ENCODE peak calls at places on chromosomes 12 and 14, in six cellular contexts. T, Y, S, F, C and O are unnamed samples. For H3K4me1, the result is how much of the 10 kb centered on the place peaks cover.

GRCh38 chr14:71324767-71325272 is 417.6 kb downstream of the PCNX1 start:
- DNase-seq in T (peak), Y (peak), S (no peak), F (no peak), C (no peak), O (peak)

GRCh38 chr12:95942532-95943230 is at the start of gene CCDC38:
- DNase-seq in T (peak), Y (peak), S (peak), F (peak), C (peak), O (peak)

GRCh38 chr12:75850751-75851462 is 180.7 kb downstream of the PHLDA1 start:
- DNase-seq in T (no peak), Y (no peak), S (no peak), F (no peak), C (no peak), O (no peak)

GRCh38 chr12:68375701-68376469 is 43.7 kb upstream of the MDM1 start:
- DNase-seq in T (no peak), Y (no peak), S (no peak), F (no peak), C (no peak), O (no peak)

GRCh38 chr12:51904951-51905471 is 2.3 kb upstream of the ACVRL1 start:
- DNase-seq in T (no peak), Y (no peak), S (no peak), F (no peak), C (peak), O (no peak)

GRCh38 chr12:115070313-115070712 is 386.3 kb upstream of the TBX3 start:
- DNase-seq in T (no peak), Y (no peak), S (no peak), F (no peak), C (no peak), O (no peak)

GRCh38 chr12:114371250-114371649 is 34.7 kb downstream of the TBX5 start:
- DNase-seq in T (no peak), Y (no peak), S (no peak), F (no peak), C (no peak), O (no peak)

GRCh38 chr12:66066071-66066928 is 64.2 kb downstream of the LLPH start:
- DNase-seq in T (peak), Y (no peak), S (no peak), F (no peak), C (no peak), O (peak)

GRCh38 chr12:3361156-3361555 is 129.8 kb upstream of the PRMT8 start:
- DNase-seq in T (no peak), Y (no peak), S (no peak), F (no peak), C (no peak), O (no peak)

GRCh38 chr12:12138203-12139154 is 67.7 kb downstream of the BCL2L14 start:
- DNase-seq in T (no peak), Y (no peak), S (no peak), F (no peak), C (no peak), O (no peak)

DNA sequence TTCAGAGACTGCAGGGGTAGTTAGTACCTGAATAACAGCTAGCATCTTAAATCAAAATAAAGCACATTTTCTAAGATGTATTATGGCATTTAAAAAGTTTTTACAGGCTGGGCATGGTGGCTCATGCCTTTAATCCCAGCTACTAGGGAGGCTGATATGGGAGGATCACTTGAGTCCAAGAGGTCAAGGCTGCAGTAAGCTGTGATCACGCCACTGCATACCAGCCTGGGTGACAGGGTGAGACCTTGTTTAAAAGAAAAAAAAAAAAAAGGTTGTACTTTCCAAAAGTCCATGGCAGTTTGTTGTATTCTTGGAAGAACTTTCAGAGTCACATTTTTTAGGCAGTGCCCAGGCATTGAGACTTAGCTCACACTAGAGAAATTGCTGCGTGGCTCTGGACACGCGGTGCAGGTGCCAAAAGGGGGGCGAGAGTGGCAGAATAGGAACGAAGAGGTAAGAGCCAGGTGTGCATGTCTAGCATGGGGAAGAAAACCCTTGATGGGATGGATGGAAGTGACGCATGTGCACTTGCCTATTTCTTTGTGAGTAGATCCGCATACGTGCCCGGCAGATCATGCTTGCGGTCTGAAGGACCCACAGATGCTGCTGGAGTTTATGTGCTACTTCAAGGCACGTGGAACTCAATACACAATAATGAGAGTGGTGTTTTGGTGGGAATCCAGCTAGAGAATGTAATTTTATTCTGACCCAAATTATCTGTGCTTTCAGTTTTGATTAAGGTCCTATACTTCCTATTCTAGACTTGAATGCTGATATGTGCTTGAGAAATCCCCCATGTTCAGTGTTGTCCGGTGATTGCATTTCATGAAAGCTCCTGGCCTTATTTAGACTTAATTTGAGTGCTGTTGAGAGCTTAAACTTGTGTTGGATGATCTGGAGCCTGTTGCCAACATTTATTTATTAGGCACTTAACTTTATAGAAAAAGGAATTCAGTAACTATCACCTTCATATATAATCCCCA is 11.9 kb downstream of the ANKRD13A start:
- DNase-seq in T (no peak), Y (peak), S (no peak), F (no peak), C (no peak), O (no peak)
- H3K4me1 ChIP-seq in T (under half), Y (under half), S (under half), F (under half), C (under half), O (under half)

GRCh38 chr12:1650954-1651353 is 21.9 kb downstream of the WNT5B start:
- DNase-seq in T (no peak), Y (no peak), S (no peak), F (no peak), C (no peak), O (no peak)

GRCh38 chr12:1644523-1645438 is 15.8 kb downstream of the WNT5B start:
- DNase-seq in T (no peak), Y (no peak), S (peak), F (peak), C (peak), O (no peak)

GRCh38 chr12:1644113-1644512 is 15.1 kb downstream of the WNT5B start:
- DNase-seq in T (no peak), Y (no peak), S (no peak), F (no peak), C (no peak), O (no peak)

GRCh38 chr12:1645819-1646218 is 16.8 kb downstream of the WNT5B start:
- DNase-seq in T (no peak), Y (no peak), S (no peak), F (no peak), C (no peak), O (no peak)

DNA sequence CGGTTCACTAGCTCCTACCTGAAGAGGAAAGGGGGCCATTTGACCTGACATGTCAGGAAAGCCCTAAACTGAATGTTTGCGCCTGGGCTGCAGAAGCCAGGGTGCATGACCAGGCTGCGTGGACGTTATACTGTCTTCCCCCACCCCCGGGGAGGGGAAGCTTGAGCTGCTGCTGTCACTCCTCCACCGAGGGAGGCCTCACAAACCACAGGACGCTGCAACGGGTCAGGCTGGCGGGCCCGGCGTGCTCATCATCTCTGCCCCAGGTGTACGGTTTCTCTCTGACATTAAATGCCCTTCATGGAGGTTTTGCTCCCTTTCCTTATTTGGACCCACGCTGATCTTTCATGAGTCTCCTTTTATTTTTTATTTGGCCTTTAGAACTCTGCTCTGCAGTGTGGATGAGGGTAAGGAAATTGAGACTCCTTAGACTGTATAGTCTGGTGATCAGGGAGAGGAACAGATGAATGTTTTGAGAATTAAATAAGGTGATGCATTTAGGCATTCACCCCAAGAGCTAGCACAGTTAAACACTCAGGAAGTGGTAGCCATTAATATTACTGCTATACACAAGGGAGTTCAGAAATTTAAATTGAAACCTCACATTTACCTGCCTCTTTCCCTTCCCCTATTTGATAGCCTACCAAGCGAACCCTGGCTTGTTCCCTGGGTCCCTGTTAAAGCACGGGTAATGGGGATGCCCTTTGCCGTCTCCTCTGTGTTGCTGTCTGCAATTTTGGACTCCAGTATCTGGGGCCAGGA is 18.1 kb downstream of the WNT5B start:
- DNase-seq in T (no peak), Y (no peak), S (no peak), F (no peak), C (no peak), O (no peak)
- H3K4me1 ChIP-seq in T (half or more), Y (under half), S (under half), F (under half), C (under half), O (under half)

GRCh38 chr12:89372584-89373370 is 20.5 kb upstream of the DUSP6 start:
- DNase-seq in T (no peak), Y (no peak), S (no peak), F (no peak), C (no peak), O (no peak)

GRCh38 chr12:89376202-89376529 is 23.9 kb upstream of the DUSP6 start:
- DNase-seq in T (no peak), Y (no peak), S (no peak), F (no peak), C (no peak), O (no peak)

GRCh38 chr12:89370850-89371249 is 18.5 kb upstream of the DUSP6 start:
- DNase-seq in T (no peak), Y (no peak), S (no peak), F (peak), C (no peak), O (no peak)

GRCh38 chr12:89376844-89377243 is 24.5 kb upstream of the DUSP6 start:
- DNase-seq in T (no peak), Y (no peak), S (no peak), F (no peak), C (no peak), O (no peak)

DNA sequence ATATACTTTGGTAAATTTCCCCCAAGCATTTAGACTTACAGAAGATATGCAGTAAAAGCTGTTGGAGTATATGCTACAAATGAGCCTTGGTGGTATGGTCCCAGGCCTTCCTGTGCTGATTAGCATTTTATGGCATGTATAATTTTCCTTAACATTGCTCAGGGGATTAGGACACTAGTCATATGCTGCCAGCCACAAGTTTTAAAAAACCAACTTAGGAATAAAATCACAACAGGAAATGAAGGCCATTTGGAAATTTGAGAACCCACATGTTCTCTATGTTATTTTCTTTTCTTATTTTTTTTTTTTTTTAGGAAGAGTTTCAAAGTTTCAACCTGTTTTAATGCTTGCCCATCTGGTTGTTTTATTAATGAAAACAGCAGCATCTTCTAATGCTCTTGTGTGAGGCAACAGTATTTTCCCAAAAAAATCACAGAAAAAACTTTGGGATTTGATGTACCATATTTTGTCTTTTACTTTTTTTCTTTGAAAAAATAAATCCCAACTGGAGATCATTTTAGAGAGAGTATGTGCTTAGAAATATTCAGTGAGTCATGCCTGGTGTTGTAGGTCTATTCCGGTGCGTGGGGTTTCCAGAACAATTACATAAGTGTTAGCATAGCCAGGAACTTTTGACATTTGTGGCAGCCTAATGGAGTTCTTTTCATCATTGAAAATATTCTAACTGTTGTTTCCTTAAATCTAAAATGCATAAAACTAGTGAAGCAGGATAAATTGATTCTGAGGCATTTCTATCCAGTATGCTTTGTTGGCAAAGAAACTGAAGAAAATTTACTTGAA is 21.7 kb upstream of the DUSP6 start:
- DNase-seq in T (no peak), Y (no peak), S (no peak), F (peak), C (no peak), O (no peak)
- H3K4me1 ChIP-seq in T (under half), Y (under half), S (under half), F (under half), C (under half), O (under half)

DNA sequence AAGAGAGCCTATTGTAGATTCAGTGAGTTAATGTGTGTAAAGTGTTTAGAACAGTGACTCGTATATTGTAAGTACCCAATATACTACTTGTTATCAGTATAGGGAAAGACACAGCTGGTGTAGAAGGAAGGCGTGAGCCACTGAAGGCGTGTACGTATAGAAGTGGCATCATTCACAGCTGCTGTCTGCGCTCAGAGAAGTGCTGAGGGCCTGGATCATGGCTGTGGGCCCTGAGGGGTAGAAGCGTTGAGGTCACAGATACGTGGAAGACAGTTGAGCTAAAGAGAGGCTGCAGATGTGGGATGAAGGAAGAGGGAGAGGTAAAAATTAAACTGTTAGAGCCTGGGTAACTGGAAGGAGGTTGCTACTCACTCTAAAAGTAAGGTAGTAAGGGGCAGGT is 5.9 kb downstream of the C12orf75 start:
- DNase-seq in T (peak), Y (no peak), S (no peak), F (no peak), C (no peak), O (no peak)
- H3K4me1 ChIP-seq in T (under half), Y (under half), S (under half), F (under half), C (under half), O (under half)

GRCh38 chr12:120866143-120866542 is 38.0 kb downstream of the SPPL3 start:
- DNase-seq in T (no peak), Y (no peak), S (no peak), F (no peak), C (no peak), O (no peak)

GRCh38 chr12:120873231-120873630 is 30.9 kb downstream of the SPPL3 start:
- DNase-seq in T (no peak), Y (no peak), S (no peak), F (no peak), C (no peak), O (no peak)

GRCh38 chr12:120872487-120872886 is 31.7 kb downstream of the SPPL3 start:
- DNase-seq in T (no peak), Y (no peak), S (no peak), F (no peak), C (no peak), O (no peak)

GRCh38 chr12:120870415-120870814 is 33.7 kb downstream of the SPPL3 start:
- DNase-seq in T (no peak), Y (no peak), S (no peak), F (no peak), C (no peak), O (no peak)

DNA sequence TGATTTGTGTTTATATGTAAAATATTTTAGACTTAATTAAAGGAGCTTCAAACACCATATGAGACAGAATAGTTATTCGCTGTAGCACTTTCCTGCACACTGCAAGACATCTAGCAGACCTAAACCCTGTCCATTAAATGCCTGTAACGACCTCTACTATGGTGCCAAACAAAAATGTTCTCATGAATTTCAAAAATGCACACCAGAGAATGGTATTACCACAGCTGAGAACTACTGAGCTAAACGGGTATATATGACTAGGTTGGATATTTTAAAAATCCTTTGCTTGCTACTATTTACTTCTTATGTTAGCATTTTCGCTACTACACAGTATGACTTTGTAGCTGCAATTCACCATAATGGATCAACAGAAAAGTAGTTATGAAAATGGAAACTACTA is 34.8 kb downstream of the SPPL3 start:
- DNase-seq in T (no peak), Y (no peak), S (no peak), F (no peak), C (no peak), O (no peak)
- H3K4me1 ChIP-seq in T (under half), Y (under half), S (under half), F (under half), C (under half), O (under half)

GRCh38 chr12:103929909-103930786 is at the start of gene HSP90B1:
- DNase-seq in T (peak), Y (peak), S (peak), F (peak), C (peak), O (peak)

GRCh38 chr12:103930787-103931536 is 752 bp downstream of the HSP90B1 start:
- DNase-seq in T (peak), Y (no peak), S (peak), F (peak), C (peak), O (peak)

GRCh38 chr12:103936679-103937078 is 6.5 kb downstream of the HSP90B1 start:
- DNase-seq in T (no peak), Y (no peak), S (no peak), F (no peak), C (no peak), O (no peak)

GRCh38 chr12:103929051-103929908 is 930 bp upstream of the HSP90B1 start:
- DNase-seq in T (peak), Y (peak), S (peak), F (peak), C (peak), O (peak)

DNA sequence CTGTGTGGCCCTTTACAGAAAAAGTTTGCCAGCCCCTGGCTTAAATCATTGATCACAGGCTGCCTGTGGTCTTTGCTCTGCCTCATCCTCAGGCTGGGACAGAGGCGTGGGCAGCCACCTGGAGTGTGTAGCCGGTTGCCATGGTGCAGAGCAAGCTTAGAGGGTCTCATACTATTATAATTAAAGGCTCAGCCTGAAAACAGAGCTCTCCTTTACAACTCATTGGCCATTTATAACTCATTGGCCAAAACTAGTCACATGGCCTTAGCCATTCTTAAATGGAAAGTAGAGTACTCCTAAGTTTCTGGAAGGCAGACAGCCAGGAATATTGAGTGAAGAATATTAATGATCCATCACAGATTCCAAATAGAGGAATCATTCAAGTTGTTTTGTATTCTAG is 3.0 kb downstream of the HSP90B1 start:
- DNase-seq in T (no peak), Y (no peak), S (no peak), F (no peak), C (no peak), O (no peak)
- H3K4me1 ChIP-seq in T (under half), Y (under half), S (under half), F (under half), C (under half), O (under half)

GRCh38 chr14:93030761-93031160 is 85.0 kb downstream of the ITPK1 start:
- DNase-seq in T (no peak), Y (no peak), S (no peak), F (no peak), C (no peak), O (no peak)
- H3K4me1 ChIP-seq in T (under half), Y (under half), S (under half), F (under half), C (under half), O (under half)

GRCh38 chr14:80575763-80576162 is 364.5 kb upstream of the DIO2 start:
- DNase-seq in T (no peak), Y (no peak), S (no peak), F (no peak), C (no peak), O (no peak)

GRCh38 chr14:80576401-80576800 is 365.1 kb upstream of the DIO2 start:
- DNase-seq in T (no peak), Y (no peak), S (no peak), F (no peak), C (no peak), O (no peak)

GRCh38 chr14:80570930-80571298 is 359.6 kb upstream of the DIO2 start:
- DNase-seq in T (no peak), Y (no peak), S (no peak), F (no peak), C (no peak), O (no peak)

GRCh38 chr14:80567905-80568512 is 356.7 kb upstream of the DIO2 start:
- DNase-seq in T (no peak), Y (no peak), S (no peak), F (no peak), C (no peak), O (no peak)

DNA sequence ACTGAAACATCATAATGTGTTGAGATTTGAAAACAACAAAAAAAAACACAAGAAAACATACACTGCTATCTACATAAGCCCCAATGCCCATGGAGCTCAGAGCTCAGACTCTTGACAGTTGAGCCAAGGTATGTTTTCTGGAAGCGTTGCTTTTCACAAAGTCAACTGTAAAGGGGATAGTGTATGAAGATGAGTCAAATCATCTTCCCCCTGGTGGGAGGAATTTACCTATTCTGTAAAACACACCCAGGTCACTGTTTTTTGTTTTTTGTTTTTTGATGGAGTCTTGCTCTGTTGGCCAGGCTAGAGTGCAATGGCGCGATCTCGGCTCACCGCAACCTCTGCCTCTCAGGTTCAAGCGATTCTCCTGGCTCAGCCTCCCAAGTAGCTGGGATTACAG is 361.4 kb upstream of the DIO2 start:
- DNase-seq in T (no peak), Y (no peak), S (no peak), F (no peak), C (no peak), O (no peak)
- H3K4me1 ChIP-seq in T (under half), Y (under half), S (under half), F (under half), C (under half), O (under half)